ENCODE peak calls at places on chromosomes 7 and 10, in eight cellular contexts. X is transverse colon; S is adrenal gland; N is mesendoderm; A is GM23248; C is CD8-positive, alpha-beta memory T cell; E is HCT116; V is effector memory CD4-positive, alpha-beta T cell. H is an unnamed sample. For H3K4me1 and H3K27me3, the result is how much of the 10 kb centered on the place peaks cover.

GRCh38 chr10:44651834-44652233 is 259.3 kb upstream of the TMEM72 start:
- DNase-seq in X (no peak), S (no peak), N (no peak), A (peak), C (no peak), E (no peak), V (no peak), H (no peak)

GRCh38 chr7:138875794-138876193 is 77.8 kb upstream of the ATP6V0A4 start:
- DNase-seq in X (no peak), S (no peak), N (no peak), A (peak), C (peak), E (no peak), V (peak), H (no peak)

GRCh38 chr10:126777726-126778125 is 107.2 kb upstream of the C10orf90 start:
- DNase-seq in X (no peak), S (no peak), N (peak), A (no peak), C (no peak), E (no peak), V (no peak), H (no peak)

GRCh38 chr7:82841828-82842227 is 320.9 kb downstream of the PCLO start:
- DNase-seq in X (no peak), S (no peak), N (no peak), A (no peak), C (no peak), E (no peak), V (no peak), H (no peak)

GRCh38 chr7:47478017-47478344 is 103.9 kb downstream of the TNS3 start:
- DNase-seq in X (no peak), S (peak), N (no peak), A (peak), C (no peak), E (no peak), V (no peak), H (peak)

GRCh38 chr7:143238289-143238995 is 16.6 kb downstream of the TAS2R40 start:
- DNase-seq in X (no peak), S (no peak), N (no peak), A (no peak), C (no peak), E (no peak), V (no peak), H (no peak)

GRCh38 chr7:114790526-114790925 is 131.4 kb upstream of the MDFIC start:
- DNase-seq in X (no peak), S (no peak), N (no peak), A (peak), C (no peak), E (no peak), V (no peak), H (no peak)

GRCh38 chr10:71970331-71970730 is 6.1 kb downstream of the CHST3 start:
- DNase-seq in X (no peak), S (peak), N (peak), A (peak), C (no peak), E (no peak), V (no peak), H (no peak)

GRCh38 chr7:154530136-154530535 is 472.8 kb downstream of the PAXIP1 start:
- DNase-seq in X (no peak), S (no peak), N (no peak), A (no peak), C (no peak), E (no peak), V (no peak), H (no peak)

GRCh38 chr7:99876933-99877332 is at the start of gene OR2AE1:
- DNase-seq in X (no peak), S (no peak), N (no peak), A (no peak), C (no peak), E (no peak), V (no peak), H (no peak)

GRCh38 chr7:24922099-24922773 is 57.7 kb downstream of the OSBPL3 start:
- DNase-seq in X (no peak), S (no peak), N (no peak), A (peak), C (no peak), E (no peak), V (no peak), H (no peak)

GRCh38 chr7:40659231-40659630 is 524.4 kb downstream of the SUGCT start:
- DNase-seq in X (no peak), S (peak), N (no peak), A (peak), C (no peak), E (no peak), V (no peak), H (peak)

GRCh38 chr10:92891885-92892705 is 43.8 kb downstream of the EXOC6 start:
- DNase-seq in X (peak), S (peak), N (peak), A (peak), C (no peak), E (peak), V (no peak), H (peak)

GRCh38 chr10:17229967-17230682 is 2.1 kb downstream of the VIM start:
- DNase-seq in X (peak), S (peak), N (peak), A (peak), C (peak), E (peak), V (peak), H (peak)

GRCh38 chr10:77881636-77882035 is 44.9 kb downstream of the DLG5 start:
- DNase-seq in X (no peak), S (peak), N (no peak), A (no peak), C (no peak), E (no peak), V (no peak), H (no peak)

GRCh38 chr7:43876266-43876665 is 6.9 kb upstream of the MRPS24 start:
- DNase-seq in X (no peak), S (no peak), N (no peak), A (no peak), C (no peak), E (no peak), V (no peak), H (no peak)

GRCh38 chr7:149826344-149827088 is 11.7 kb upstream of the ZNF862 start:
- DNase-seq in X (no peak), S (no peak), N (no peak), A (no peak), C (no peak), E (no peak), V (no peak), H (peak)

GRCh38 chr10:94129393-94130130 is 135.8 kb downstream of the PLCE1 start:
- DNase-seq in X (no peak), S (peak), N (no peak), A (peak), C (no peak), E (no peak), V (no peak), H (peak)

GRCh38 chr7:29109815-29110385 is 36.4 kb downstream of the CPVL start:
- DNase-seq in X (no peak), S (no peak), N (no peak), A (no peak), C (no peak), E (no peak), V (no peak), H (no peak)

GRCh38 chr7:5428470-5429252 is 5.0 kb upstream of the TNRC18 start:
- DNase-seq in X (peak), S (peak), N (peak), A (peak), C (no peak), E (no peak), V (no peak), H (peak)

GRCh38 chr10:62903828-62904227 is 87.7 kb upstream of the EGR2 start:
- DNase-seq in X (no peak), S (peak), N (peak), A (peak), C (no peak), E (no peak), V (no peak), H (no peak)

GRCh38 chr10:88952647-88953111 is at the start of gene ACTA2:
- DNase-seq in X (peak), S (no peak), N (no peak), A (peak), C (no peak), E (no peak), V (no peak), H (peak)

GRCh38 chr7:155769701-155770100 is 42.6 kb downstream of the SHH start:
- DNase-seq in X (no peak), S (no peak), N (no peak), A (peak), C (no peak), E (no peak), V (no peak), H (no peak)

GRCh38 chr7:46948776-46949175 is 633.1 kb downstream of the TNS3 start:
- DNase-seq in X (no peak), S (no peak), N (no peak), A (no peak), C (no peak), E (no peak), V (no peak), H (no peak)

GRCh38 chr7:48035301-48035966 is at the start of gene C7orf57:
- DNase-seq in X (peak), S (peak), N (peak), A (peak), C (peak), E (peak), V (peak), H (peak)

GRCh38 chr10:47262606-47263295 is 37.2 kb upstream of the GDF10 start:
- DNase-seq in X (no peak), S (no peak), N (no peak), A (peak), C (no peak), E (no peak), V (no peak), H (no peak)

GRCh38 chr7:1537631-1538412 is 7.3 kb downstream of the MAFK start:
- DNase-seq in X (peak), S (peak), N (peak), A (peak), C (no peak), E (no peak), V (no peak), H (peak)

GRCh38 chr7:139095194-139095659 is 14.3 kb downstream of the ZC3HAV1 start:
- DNase-seq in X (peak), S (no peak), N (peak), A (no peak), C (peak), E (no peak), V (peak), H (peak)

DNA sequence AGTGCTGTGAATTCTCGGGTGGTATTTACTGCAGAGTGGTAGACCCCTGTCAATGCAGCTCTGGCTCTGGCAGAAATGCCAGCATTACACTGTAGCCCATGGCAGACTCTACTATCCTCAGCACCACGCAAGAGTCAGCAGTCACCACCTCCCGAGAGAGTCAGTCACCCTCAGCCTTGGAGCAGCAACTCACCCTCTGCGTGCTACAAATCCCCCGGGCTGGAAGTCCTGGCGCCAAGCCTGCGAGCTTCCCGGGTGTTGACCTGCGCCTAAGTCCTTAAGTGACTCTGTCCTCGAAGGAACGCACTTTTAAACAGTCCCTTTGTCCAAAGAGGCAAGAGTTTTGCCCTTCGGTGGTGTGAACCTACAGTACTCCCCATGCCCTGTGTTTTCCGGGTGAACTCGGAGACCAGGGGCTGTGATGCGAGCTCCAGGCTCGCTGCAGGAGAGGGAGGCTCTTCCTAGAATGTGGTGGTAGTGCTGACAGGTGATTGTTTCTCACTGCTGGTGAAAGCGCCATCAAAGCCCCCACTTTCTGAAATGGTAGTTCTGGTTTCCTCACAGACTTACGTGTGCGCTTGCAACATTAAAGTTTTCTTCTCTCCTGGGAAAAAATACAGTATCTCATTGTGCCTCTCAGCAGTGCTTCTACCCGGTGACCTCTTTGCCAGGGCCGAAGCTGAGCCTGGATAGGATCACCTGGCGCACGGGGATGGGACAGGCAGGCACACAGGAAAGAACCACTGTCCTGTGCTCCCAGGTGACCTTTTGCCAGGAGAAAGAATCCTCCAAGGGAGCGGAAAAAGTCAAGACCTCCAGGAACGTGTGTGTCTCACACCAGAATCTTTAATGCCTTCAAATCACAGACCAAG is 33.1 kb upstream of the MBL2 start:
- DNase-seq in X (no peak), S (no peak), N (no peak), A (no peak), C (no peak), E (no peak), V (no peak), H (no peak)
- H3K4me1 ChIP-seq in X (under half), S (under half), N (under half), A (under half), C (under half), E (under half), V (under half), H (under half)

GRCh38 chr10:73866621-73867020 is 7.7 kb downstream of the CAMK2G start:
- DNase-seq in X (no peak), S (no peak), N (no peak), A (no peak), C (no peak), E (no peak), V (no peak), H (no peak)
- H3K27ac ChIP-seq in X (peak), S (peak), N (no peak), A (no peak), C (no peak), E (no peak), V (peak), H (no peak)

DNA sequence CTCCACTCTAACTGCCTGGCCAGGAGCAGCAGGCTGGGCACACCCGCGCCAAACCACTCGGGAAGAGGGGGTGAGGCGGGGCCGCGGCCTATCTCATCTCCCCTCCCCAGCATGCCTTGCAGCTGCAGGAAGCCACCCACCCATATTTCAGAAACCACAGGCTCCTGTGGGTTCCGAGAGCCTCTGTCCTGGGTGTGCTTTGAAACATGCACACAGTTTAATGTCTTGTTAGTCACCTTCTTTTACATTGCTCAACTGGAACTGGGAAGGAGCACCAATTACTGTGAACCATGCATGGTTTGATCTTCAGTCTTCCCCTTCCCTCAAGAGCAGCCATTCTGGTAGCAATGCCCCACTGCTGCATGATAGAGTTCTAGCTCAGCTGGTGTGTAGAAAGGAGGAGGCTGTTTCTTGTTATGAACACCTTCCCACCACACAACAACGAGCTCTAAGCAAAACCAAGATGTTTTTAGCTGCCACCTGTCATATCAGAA is 37.6 kb upstream of the IKZF1 start:
- DNase-seq in X (peak), S (no peak), N (no peak), A (no peak), C (peak), E (no peak), V (peak), H (no peak)
- H3K27me3 ChIP-seq in X (under half), S (under half), N (under half), A (under half), C (under half), E (under half), V (under half), H (under half)

GRCh38 chr7:151597541-151597940 is 77.8 kb upstream of the RHEB start:
- DNase-seq in X (no peak), S (no peak), N (no peak), A (no peak), C (no peak), E (no peak), V (no peak), H (no peak)
- H3K4me1 ChIP-seq in X (under half), S (under half), N (under half), A (half or more), C (under half), E (half or more), V (under half), H (under half)

H was measured in aorta.